ENCODE peak calls at places on chromosome 13, in four cellular contexts. V is SK-MEL-5, P is NCI-H2029 treated with DMSO at 0.1 percent for 48 hours, K is mucosa of descending colon. T is an unnamed sample.

GRCh38 chr13:112341446-112341845 is 34.7 kb upstream of the SPACA7 start:
- DNase-seq in V (no peak), P (no peak), K (no peak), T (no peak)

GRCh38 chr13:51906581-51906980 is 44.8 kb downstream of the CCDC70 start:
- DNase-seq in V (no peak), P (no peak), K (no peak), T (no peak)

GRCh38 chr13:83162493-83162892 is 719.8 kb downstream of the SLITRK1 start:
- DNase-seq in V (peak; percentile 51), P (no peak), K (no peak), T (no peak)

GRCh38 chr13:39379118-39379517 is 223.9 kb downstream of the LHFPL6 start:
- DNase-seq in V (no peak), P (no peak), K (no peak), T (no peak)

GRCh38 chr13:113802090-113802531 is 43.1 kb downstream of the TMEM255B start:
- DNase-seq in V (peak; percentile 35), P (no peak), K (no peak), T (no peak)

GRCh38 chr13:75226092-75226491 is 255.9 kb downstream of the TBC1D4 start:
- DNase-seq in V (no peak), P (no peak), K (no peak), T (no peak)

GRCh38 chr13:37417042-37417441 is 181.5 kb downstream of the POSTN start:
- DNase-seq in V (no peak), P (no peak), K (no peak), T (no peak)

GRCh38 chr13:40329682-40330485 is 336.6 kb downstream of the FOXO1 start:
- DNase-seq in V (no peak), P (no peak), K (no peak), T (no peak)

GRCh38 chr13:93477238-93477637 is 250.6 kb downstream of the GPC6 start:
- DNase-seq in V (no peak), P (no peak), K (no peak), T (no peak)

GRCh38 chr13:29594710-29595379 is 643 bp downstream of the SLC7A1 start:
- DNase-seq in V (peak; percentile 45), P (no peak), K (peak; percentile 75), T (peak; percentile 84)

GRCh38 chr13:24083722-24084421 is 76.6 kb upstream of the SPATA13 start:
- DNase-seq in V (no peak), P (no peak), K (no peak), T (no peak)

GRCh38 chr13:77537302-77537919 is 1.9 kb downstream of the SCEL start:
- DNase-seq in V (no peak), P (no peak), K (no peak), T (no peak)